ENCODE peak calls at places on chromosomes 3 and 15, in ten cellular contexts. C is body of pancreas; A is kidney; H is AG04450; N is SJSA1; M is stimulated activated naive CD8-positive, alpha-beta T cell treated with anti-CD3 and anti-CD28 coated beads, Interleukin-15, amount 100 ng/mL, for 72 hours; W is WTC11; Y is activated T-cell treated with anti-CD3 and anti-CD28 coated beads for 4 hours; O is CMK; E is fibroblast of lung. D is an unnamed sample.

GRCh38 chr15:52718551-52718950 is 39.4 kb upstream of the ATOSA start:
- DNase-seq in H (no peak), Y (no peak), A (no peak), E (no peak), N (no peak), W (no peak), C (no peak), O (no peak), M (no peak), D (no peak)

GRCh38 chr3:12835005-12835665 is 6.2 kb downstream of the RPL32 start:
- DNase-seq in M (no peak), O (no peak), E (no peak), C (no peak), A (no peak), W (no peak), N (no peak), H (no peak), Y (no peak), D (no peak)

GRCh38 chr15:48928877-48929538 is 34.7 kb downstream of the SHC4 start:
- DNase-seq in H (no peak), N (no peak), W (no peak), Y (no peak), A (no peak), M (peak), O (no peak), E (no peak), C (no peak), D (no peak)

GRCh38 chr3:11244131-11244677 is 28.0 kb upstream of the ATG7 start:
- DNase-seq in C (no peak), A (no peak), E (peak), Y (no peak), H (no peak), M (no peak), O (no peak), N (no peak), W (no peak), D (no peak)

GRCh38 chr3:4884901-4885300 is 94.3 kb upstream of the BHLHE40 start:
- DNase-seq in M (no peak), E (no peak), W (no peak), O (no peak), Y (no peak), C (no peak), A (no peak), N (no peak), H (no peak), D (no peak)

GRCh38 chr3:123258811-123259420 is 57.2 kb downstream of the SEC22A start:
- DNase-seq in C (no peak), M (no peak), A (no peak), O (no peak), E (peak), N (no peak), H (peak), Y (no peak), W (no peak), D (no peak)

GRCh38 chr3:137191133-137191923 is 233.5 kb downstream of the IL20RB start:
- DNase-seq in N (no peak), Y (no peak), H (no peak), W (no peak), O (no peak), M (no peak), C (peak), A (no peak), E (no peak), D (no peak)

GRCh38 chr3:123642182-123642956 is 57.5 kb upstream of the HACD2 start:
- DNase-seq in M (peak), C (peak), H (peak), N (peak), A (peak), O (peak), Y (peak), E (peak), W (peak), D (peak)

GRCh38 chr3:146739203-146739671 is 134.1 kb upstream of the PLSCR5 start:
- DNase-seq in W (no peak), N (no peak), E (no peak), H (no peak), C (no peak), O (no peak), A (no peak), Y (no peak), M (peak), D (no peak)

GRCh38 chr15:66004618-66005262 is 135.4 kb downstream of the RAB11A start:
- DNase-seq in C (peak), M (no peak), E (peak), Y (no peak), N (no peak), A (no peak), O (no peak), H (no peak), W (peak), D (no peak)

GRCh38 chr3:134852893-134853351 is 57.9 kb downstream of the EPHB1 start:
- DNase-seq in W (no peak), O (no peak), A (no peak), C (no peak), M (no peak), E (no peak), H (no peak), N (no peak), Y (no peak), D (peak)

GRCh38 chr3:128383316-128384235 is 83.1 kb downstream of the DNAJB8 start:
- DNase-seq in A (peak), C (peak), W (no peak), O (no peak), N (peak), H (no peak), M (no peak), E (peak), Y (peak), D (no peak)

GRCh38 chr3:180804871-180805430 is 107.5 kb upstream of the FXR1 start:
- DNase-seq in C (no peak), O (no peak), H (no peak), E (peak), N (no peak), W (peak), A (no peak), M (no peak), Y (no peak), D (no peak)

GRCh38 chr15:98241032-98241554 is 280.6 kb downstream of the ARRDC4 start:
- DNase-seq in O (no peak), W (no peak), H (no peak), E (no peak), M (no peak), N (no peak), C (no peak), Y (no peak), A (no peak), D (no peak)

GRCh38 chr3:16740531-16740930 is 135.3 kb upstream of the DAZL start:
- DNase-seq in N (no peak), Y (no peak), O (no peak), A (no peak), H (no peak), E (no peak), C (no peak), M (no peak), W (no peak), D (no peak)

GRCh38 chr3:147620906-147621305 is 211.7 kb downstream of the ZIC1 start:
- DNase-seq in C (no peak), W (no peak), E (no peak), M (no peak), N (no peak), A (no peak), Y (no peak), H (no peak), O (no peak), D (no peak)

GRCh38 chr3:15307580-15307979 is 24.8 kb downstream of the SH3BP5 start:
- DNase-seq in O (no peak), E (no peak), W (no peak), M (no peak), A (no peak), C (no peak), H (no peak), N (no peak), Y (no peak), D (no peak)

GRCh38 chr3:120567370-120568197 is 28.6 kb upstream of the NDUFB4 start:
- DNase-seq in W (peak), M (no peak), E (peak), N (no peak), Y (no peak), C (peak), H (no peak), O (no peak), A (no peak), D (no peak)

GRCh38 chr3:134976948-134977347 is 181.9 kb downstream of the EPHB1 start:
- DNase-seq in A (no peak), E (no peak), M (no peak), N (no peak), Y (no peak), O (no peak), C (no peak), H (no peak), W (no peak), D (no peak)

GRCh38 chr3:143771939-143772338 is 76.3 kb downstream of the SLC9A9 start:
- DNase-seq in A (no peak), M (no peak), W (no peak), O (no peak), E (no peak), H (no peak), N (no peak), C (no peak), Y (no peak), D (no peak)

GRCh38 chr3:39519076-39519475 is 51.6 kb downstream of the MOBP start:
- DNase-seq in N (no peak), A (no peak), H (no peak), C (no peak), W (no peak), M (no peak), O (no peak), Y (no peak), E (no peak), D (no peak)

GRCh38 chr15:76894174-76894573 is 11.0 kb downstream of the SCAPER start:
- DNase-seq in C (no peak), E (no peak), M (no peak), W (no peak), O (no peak), Y (no peak), N (no peak), A (no peak), H (no peak), D (no peak)

GRCh38 chr15:27231811-27232210 is 260.8 kb downstream of the GABRG3 start:
- DNase-seq in M (no peak), H (no peak), A (no peak), W (no peak), Y (no peak), O (no peak), N (no peak), C (no peak), E (no peak), D (no peak)

GRCh38 chr3:186281172-186281571 is 80.9 kb downstream of the DGKG start:
- DNase-seq in M (no peak), W (no peak), C (no peak), Y (no peak), E (peak), A (no peak), O (no peak), N (peak), H (peak), D (no peak)

GRCh38 chr3:16704938-16705337 is 99.7 kb upstream of the DAZL start:
- DNase-seq in O (no peak), Y (no peak), C (no peak), A (no peak), M (no peak), N (no peak), H (no peak), W (no peak), E (no peak), D (no peak)

GRCh38 chr3:62585861-62586260 is 212.5 kb upstream of the FEZF2 start:
- DNase-seq in H (no peak), N (no peak), E (no peak), W (no peak), C (no peak), O (no peak), Y (no peak), M (no peak), A (no peak), D (no peak)

GRCh38 chr3:153291052-153291689 is 129.1 kb downstream of the RAP2B start:
- DNase-seq in O (no peak), M (no peak), N (no peak), Y (no peak), E (peak), C (no peak), W (no peak), H (no peak), A (no peak), D (no peak)

GRCh38 chr3:57815034-57815433 is 58.9 kb downstream of the SLMAP start:
- DNase-seq in C (no peak), O (no peak), N (no peak), H (no peak), E (no peak), A (no peak), W (no peak), M (peak), Y (peak), D (no peak)

GRCh38 chr3:23746473-23746872 is 59.3 kb upstream of the UBE2E1 start:
- DNase-seq in A (no peak), E (no peak), W (no peak), Y (no peak), C (no peak), M (no peak), N (no peak), O (no peak), H (no peak), D (no peak)

GRCh38 chr15:95590533-95591044 is 739.9 kb upstream of the NR2F2 start:
- DNase-seq in Y (no peak), M (no peak), O (no peak), A (no peak), C (no peak), H (no peak), E (peak), W (no peak), N (no peak), D (no peak)

GRCh38 chr15:90000175-90000923 is 775 bp upstream of the ZNF710 start:
- DNase-seq in E (peak), Y (no peak), A (peak), H (no peak), M (no peak), C (peak), N (no peak), O (no peak), W (peak), D (peak)

GRCh38 chr3:184578218-184578617 is 16.6 kb downstream of the EPHB3 start:
- DNase-seq in E (no peak), H (no peak), W (no peak), C (no peak), N (no peak), A (no peak), Y (no peak), O (no peak), M (no peak), D (no peak)

GRCh38 chr3:123611077-123611476 is 26.2 kb upstream of the HACD2 start:
- DNase-seq in M (no peak), E (no peak), N (no peak), H (no peak), Y (no peak), O (no peak), W (no peak), A (no peak), C (no peak), D (no peak)

GRCh38 chr3:20323307-20323927 is 137.4 kb upstream of the SGO1 start:
- DNase-seq in C (no peak), N (no peak), H (no peak), A (no peak), W (no peak), O (no peak), E (no peak), Y (no peak), M (no peak), D (no peak)

GRCh38 chr3:142086581-142087090 is 62.7 kb downstream of the TFDP2 start:
- DNase-seq in Y (no peak), C (no peak), O (no peak), E (no peak), H (no peak), W (no peak), M (no peak), A (no peak), N (no peak), D (no peak)

GRCh38 chr3:186821429-186822367 is 15.4 kb upstream of the RFC4 start:
- DNase-seq in C (no peak), Y (no peak), O (no peak), N (no peak), M (no peak), H (no peak), A (no peak), E (peak), W (no peak), D (no peak)

GRCh38 chr3:51385621-51386091 is 565 bp downstream of the MANF start:
- DNase-seq in M (no peak), N (peak), W (no peak), H (no peak), E (no peak), C (no peak), O (no peak), A (peak), Y (no peak), D (peak)

GRCh38 chr15:55549305-55549704 is 38.8 kb downstream of the PYGO1 start:
- DNase-seq in E (no peak), H (no peak), A (no peak), W (no peak), C (no peak), O (no peak), Y (no peak), M (no peak), N (no peak), D (no peak)

GRCh38 chr3:23219552-23219951 is 16.4 kb downstream of the UBE2E2 start:
- DNase-seq in H (no peak), M (no peak), O (no peak), E (no peak), A (no peak), C (no peak), Y (no peak), W (no peak), N (no peak), D (no peak)

D was measured in activated naive CD8-positive, alpha-beta T cell treated with anti-CD3 and anti-CD28 coated beads, Interleukin-2, amount 10 ng/mL, durations not matched to agents 7 days and 5 days.